ENCODE peak calls at places on chromosomes 5 and 9, in seven cellular contexts. H is germinal center; S is activated naive CD4-positive, alpha-beta T cell treated with anti-CD3 and anti-CD28 coated beads for 36 hours; C is ACHN; A is stimulated activated CD8-positive, alpha-beta memory T cell treated with anti-CD3 and anti-CD28 coated beads, Interleukin-2, amount 100 ng/mL, for 1 hour; Y is EL; V is NCI-H1930. M is an unnamed sample.

GRCh38 chr9:93107151-93107824 is 11.3 kb downstream of the CARD19 start:
- DNase-seq in V (no peak), H (no peak), Y (no peak), A (no peak), S (no peak), C (no peak), M (no peak)

GRCh38 chr9:128729766-128730517 is 6.0 kb upstream of the ZDHHC12 start:
- DNase-seq in A (no peak), S (no peak), H (no peak), C (no peak), V (no peak), Y (no peak), M (no peak)

GRCh38 chr5:159826351-159827222 is 89.7 kb upstream of the ADRA1B start:
- DNase-seq in S (no peak), V (no peak), Y (peak), C (peak), H (peak), A (no peak), M (no peak)

GRCh38 chr9:123656565-123656964 is 273.4 kb downstream of the DENND1A start:
- DNase-seq in H (no peak), Y (peak), S (no peak), A (no peak), C (no peak), V (no peak), M (no peak)

GRCh38 chr5:73812457-73812856 is 186.5 kb downstream of the ARHGEF28 start:
- DNase-seq in C (no peak), H (no peak), Y (no peak), V (no peak), A (no peak), S (no peak), M (no peak)

GRCh38 chr9:20225841-20226240 is 396.5 kb downstream of the MLLT3 start:
- DNase-seq in V (no peak), H (no peak), A (no peak), C (no peak), S (no peak), Y (peak), M (no peak)

GRCh38 chr5:154923441-154924430 is 14.3 kb downstream of the GEMIN5 start:
- DNase-seq in V (no peak), C (no peak), H (no peak), A (no peak), Y (no peak), S (no peak), M (no peak)

GRCh38 chr9:136403915-136404800 is 4.2 kb upstream of the SNAPC4 start:
- DNase-seq in H (no peak), S (peak), V (no peak), C (no peak), A (no peak), Y (no peak), M (no peak)

GRCh38 chr5:58019614-58020013 is 440.3 kb downstream of the PLK2 start:
- DNase-seq in Y (no peak), A (no peak), S (no peak), V (no peak), C (no peak), H (no peak), M (no peak)

GRCh38 chr5:32511778-32512374 is 67.3 kb upstream of the ZFR start:
- DNase-seq in Y (peak), S (no peak), A (no peak), H (no peak), C (no peak), V (no peak), M (no peak)

GRCh38 chr9:135904121-135904520 is 3.2 kb downstream of the CAMSAP1 start:
- DNase-seq in S (no peak), Y (no peak), H (no peak), C (no peak), A (no peak), V (no peak), M (no peak)

GRCh38 chr9:113620377-113621161 is 157.0 kb downstream of the RGS3 start:
- DNase-seq in S (peak), H (no peak), C (peak), A (no peak), Y (peak), V (no peak), M (no peak)

GRCh38 chr9:81686614-81687520 is 2.5 kb downstream of the TLE1 start:
- DNase-seq in S (peak), Y (peak), A (peak), H (peak), C (peak), V (peak), M (peak)

GRCh38 chr5:55319481-55319880 is 11.7 kb downstream of the MTREX start:
- DNase-seq in C (no peak), V (no peak), H (no peak), Y (no peak), S (no peak), A (no peak), M (no peak)

GRCh38 chr9:751137-752051 is 90.1 kb upstream of the DMRT1 start:
- DNase-seq in A (no peak), Y (peak), C (no peak), S (no peak), V (no peak), H (peak), M (no peak)

GRCh38 chr5:76716456-76717157 is 681 bp downstream of the F2R start:
- DNase-seq in H (no peak), A (no peak), Y (peak), S (no peak), V (no peak), C (no peak), M (no peak)

GRCh38 chr5:74285876-74286275 is 354.7 kb downstream of the ENC1 start:
- DNase-seq in H (no peak), C (no peak), A (no peak), S (no peak), Y (no peak), V (no peak), M (no peak)

GRCh38 chr9:124621371-124622328 is 114.5 kb upstream of the NR5A1 start:
- DNase-seq in A (peak), Y (peak), C (peak), V (no peak), S (no peak), H (no peak), M (no peak)

GRCh38 chr9:132032584-132032945 is 47.1 kb downstream of the MED27 start:
- DNase-seq in H (peak), A (no peak), V (no peak), Y (no peak), S (no peak), C (no peak), M (no peak)

GRCh38 chr5:43045236-43045635 is 5.1 kb upstream of the ANXA2R start:
- DNase-seq in V (no peak), S (no peak), A (no peak), C (no peak), Y (no peak), H (no peak), M (no peak)

GRCh38 chr9:131418143-131419028 is 24.5 kb downstream of the PRRC2B start:
- DNase-seq in V (peak), C (no peak), A (no peak), S (no peak), Y (peak), H (no peak), M (no peak)

GRCh38 chr9:76458903-76459690 is at the start of gene GCNT1:
- DNase-seq in Y (peak), C (peak), H (peak), V (peak), A (peak), S (peak), M (peak)

GRCh38 chr5:79547429-79547822 is 33.5 kb upstream of the HOMER1 start:
- DNase-seq in V (no peak), Y (no peak), H (no peak), S (no peak), A (no peak), C (no peak), M (peak)

GRCh38 chr5:139660105-139660915 is 12.2 kb downstream of the CXXC5 start:
- DNase-seq in A (no peak), Y (peak), S (no peak), V (no peak), C (peak), H (no peak), M (no peak)

GRCh38 chr5:92907914-92908606 is 673.0 kb downstream of the NR2F1-AS1 start:
- DNase-seq in S (no peak), Y (peak), H (no peak), V (no peak), C (no peak), A (no peak), M (no peak)

GRCh38 chr5:108472237-108472636 is 90.3 kb upstream of the FBXL17 start:
- DNase-seq in V (no peak), S (no peak), C (no peak), H (no peak), Y (peak), A (no peak), M (no peak)

GRCh38 chr5:171647043-171647899 is 138.3 kb upstream of the SMIM23 start:
- DNase-seq in S (no peak), H (no peak), Y (peak), V (no peak), C (peak), A (no peak), M (no peak)

GRCh38 chr9:112093147-112093874 is 81.8 kb downstream of the SUSD1 start:
- DNase-seq in C (no peak), V (no peak), S (no peak), H (no peak), A (no peak), Y (no peak), M (no peak)

GRCh38 chr9:128317629-128318028 is 4.6 kb downstream of the TRUB2 start:
- DNase-seq in A (no peak), C (no peak), Y (no peak), H (no peak), S (no peak), V (no peak), M (no peak)